ENCODE peak calls at places on chromosomes 12 and 14, in five cellular contexts. Z is naive thymus-derived CD4-positive, alpha-beta T cell; W is adipocyte; H is AG09309; A is suprapubic skin. Y is an unnamed sample.

GRCh38 chr14:74265312-74265965 is 26.2 kb downstream of the VSX2 start:
- DNase-seq in Z (no peak), W (no peak), H (no peak), A (no peak), Y (no peak)

GRCh38 chr12:133130808-133131128 is 341 bp downstream of the ZNF10 start:
- DNase-seq in Z (no peak), W (peak; percentile 56), H (no peak), A (peak; percentile 66), Y (no peak)

GRCh38 chr12:48903363-48903981 is 21.8 kb downstream of the FKBP11 start:
- DNase-seq in Z (no peak), W (no peak), H (no peak), A (no peak), Y (no peak)

GRCh38 chr12:95998611-95999300 is 2.6 kb upstream of the HAL start:
- DNase-seq in Z (peak; percentile 48), W (peak; percentile 75), H (peak; percentile 32), A (no peak), Y (peak; percentile 16)

GRCh38 chr12:21825924-21826548 is 51.5 kb upstream of the KCNJ8 start:
- DNase-seq in Z (no peak), W (no peak), H (no peak), A (no peak), Y (no peak)

GRCh38 chr12:42130670-42131402 is 13.8 kb downstream of the GXYLT1 start:
- DNase-seq in Z (no peak), W (peak; percentile 76), H (no peak), A (no peak), Y (no peak)

GRCh38 chr14:91055016-91055415 is 5.4 kb downstream of the RPS6KA5 start:
- DNase-seq in Z (no peak), W (no peak), H (no peak), A (no peak), Y (no peak)

GRCh38 chr14:50718949-50719348 is 50.8 kb upstream of the SAV1 start:
- DNase-seq in Z (no peak), W (no peak), H (no peak), A (no peak), Y (no peak)

GRCh38 chr12:69991683-69992297 is 166.8 kb downstream of the MYRFL start:
- DNase-seq in Z (no peak), W (no peak), H (no peak), A (no peak), Y (no peak)

GRCh38 chr12:4273651-4274395 is at the start of gene CCND2:
- DNase-seq in Z (peak; percentile 75), W (peak; percentile 83), H (no peak), A (peak; percentile 90), Y (peak; percentile 79)

GRCh38 chr12:53056901-53057300 is 7.0 kb downstream of the TNS2 start:
- DNase-seq in Z (no peak), W (no peak), H (no peak), A (peak; percentile 37), Y (no peak)

GRCh38 chr12:80977356-80977755 is 39.6 kb upstream of the LIN7A start:
- DNase-seq in Z (no peak), W (no peak), H (no peak), A (no peak), Y (no peak)

GRCh38 chr14:70789361-70789760 is 20.0 kb downstream of the MAP3K9 start:
- DNase-seq in Z (no peak), W (peak; percentile 57), H (peak; percentile 8), A (no peak), Y (no peak)

GRCh38 chr12:27422697-27423096 is 23.8 kb upstream of the SMCO2 start:
- DNase-seq in Z (no peak), W (no peak), H (no peak), A (no peak), Y (no peak)

GRCh38 chr12:5171701-5172100 is 128.0 kb downstream of the KCNA5 start:
- DNase-seq in Z (no peak), W (peak; percentile 61), H (peak; percentile 34), A (no peak), Y (no peak)

GRCh38 chr14:68000516-68000915 is 180.9 kb downstream of the RAD51B start:
- DNase-seq in Z (no peak), W (no peak), H (no peak), A (no peak), Y (no peak)

GRCh38 chr14:67999290-67999689 is 179.7 kb downstream of the RAD51B start:
- DNase-seq in Z (no peak), W (peak; percentile 57), H (no peak), A (no peak), Y (no peak)

GRCh38 chr14:67998804-67999203 is 179.2 kb downstream of the RAD51B start:
- DNase-seq in Z (no peak), W (no peak), H (no peak), A (no peak), Y (no peak)

GRCh38 chr14:67996235-67996634 is 176.7 kb downstream of the RAD51B start:
- DNase-seq in Z (no peak), W (no peak), H (no peak), A (no peak), Y (no peak)

DNA sequence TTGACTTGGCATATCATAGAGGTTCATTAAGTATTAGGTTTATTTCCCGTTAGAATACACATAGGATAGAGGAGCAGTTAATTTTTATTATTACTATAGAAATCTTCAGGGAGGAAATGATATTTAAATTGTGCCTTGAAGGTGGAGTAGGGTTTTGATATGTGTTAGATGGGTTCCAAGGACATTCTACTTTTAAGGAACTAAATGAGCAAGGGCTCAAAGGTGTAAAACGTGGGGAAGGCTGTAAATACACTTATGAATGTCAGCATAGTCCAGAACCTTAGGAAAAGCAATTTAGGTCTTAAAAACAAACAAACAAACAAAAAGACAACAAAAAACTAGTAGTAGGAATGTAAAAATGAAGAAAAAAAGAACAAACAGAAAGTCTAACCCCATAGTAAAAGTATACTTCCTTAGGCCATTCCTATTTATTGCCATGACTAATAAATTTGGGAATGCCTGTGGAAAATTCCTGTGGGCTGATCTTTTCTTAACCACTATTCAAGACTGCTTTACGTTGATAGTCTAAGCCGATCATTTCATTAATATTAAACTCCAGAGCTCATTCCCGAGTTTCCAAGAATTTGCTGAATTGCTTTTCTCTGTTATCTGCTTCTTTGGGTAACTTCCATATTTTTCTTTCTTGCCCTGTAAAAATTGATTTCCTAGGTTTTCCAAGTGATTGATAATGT is 180.3 kb downstream of the RAD51B start:
- DNase-seq in Z (no peak), W (peak; percentile 44), H (no peak), A (no peak), Y (no peak)
- H3K4me3 ChIP-seq in Z (no peak overlapping the region), W (peak overlapping the region; percentile 63), H (no peak overlapping the region), A (no peak overlapping the region), Y (no peak overlapping the region)

GRCh38 chr14:22980672-22981089 is 1.7 kb downstream of the AJUBA start:
- DNase-seq in Z (no peak), W (peak; percentile 72), H (no peak), A (peak; percentile 73), Y (no peak)

GRCh38 chr14:22981090-22982012 is 1.0 kb downstream of the AJUBA start:
- DNase-seq in Z (no peak), W (peak; percentile 61), H (no peak), A (peak; percentile 70), Y (no peak)

GRCh38 chr14:22978873-22979671 is 3.3 kb downstream of the AJUBA start:
- DNase-seq in Z (no peak), W (no peak), H (no peak), A (peak; percentile 81), Y (no peak)

GRCh38 chr14:22978487-22978837 is 3.9 kb downstream of the AJUBA start:
- DNase-seq in Z (no peak), W (no peak), H (no peak), A (no peak), Y (no peak)

DNA sequence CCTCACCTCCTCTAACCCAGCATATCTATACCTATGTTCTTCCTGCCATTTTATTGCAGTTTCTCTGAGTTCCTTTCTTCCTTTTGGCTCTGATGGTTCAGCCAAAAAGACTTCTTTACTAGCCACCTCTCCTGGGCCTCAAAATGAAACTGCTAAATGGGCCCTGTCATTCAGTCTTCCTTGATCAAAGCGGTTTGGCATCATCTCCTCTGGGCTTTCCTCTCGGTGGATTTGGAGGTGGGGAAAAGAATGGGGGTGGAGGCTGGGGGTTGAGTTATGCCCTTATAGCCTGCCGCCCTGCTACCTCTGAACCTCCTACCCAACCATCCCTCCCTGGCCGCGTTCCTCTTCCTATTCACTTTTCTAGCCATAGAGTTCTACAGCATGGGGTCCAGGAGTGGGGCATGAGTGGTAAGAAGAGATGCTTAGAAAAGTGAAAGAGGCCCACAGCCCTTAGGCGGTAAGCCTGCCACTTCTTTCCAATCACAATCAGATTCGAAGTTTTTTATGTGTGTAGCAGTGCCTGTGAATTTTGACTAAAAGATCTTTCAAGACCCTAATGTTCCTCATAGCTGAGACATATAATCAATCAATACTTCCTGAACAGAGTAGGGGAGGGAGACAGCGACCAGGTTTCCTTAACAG is 2.5 kb downstream of the AJUBA start:
- DNase-seq in Z (no peak), W (peak; percentile 49), H (no peak), A (peak; percentile 57), Y (no peak)
- H3K4me3 ChIP-seq in Z (no peak overlapping the region), W (peak overlapping the region; percentile 79), H (peak overlapping the region; percentile 80), A (peak overlapping the region; percentile 77), Y (no peak overlapping the region)

GRCh38 chr12:122884860-122885259 is 11.1 kb downstream of the VPS37B start:
- DNase-seq in Z (no peak), W (no peak), H (no peak), A (no peak), Y (no peak)
- H3K4me3 ChIP-seq in Z (no peak overlapping the region), W (no peak overlapping the region), H (no peak overlapping the region), A (no peak overlapping the region), Y (no peak overlapping the region)

GRCh38 chr12:65509953-65510352 is 231.5 kb downstream of the MSRB3 start:
- DNase-seq in Z (no peak), W (no peak), H (no peak), A (no peak), Y (no peak)
- H3K4me3 ChIP-seq in Z (no peak overlapping the region), W (no peak overlapping the region), H (no peak overlapping the region), A (no peak overlapping the region), Y (no peak overlapping the region)

GRCh38 chr12:7061596-7061995 is 1.1 kb downstream of the C1S start:
- DNase-seq in Z (no peak), W (no peak), H (no peak), A (no peak), Y (no peak)

GRCh38 chr12:7059780-7060179 is 738 bp upstream of the C1S start:
- DNase-seq in Z (no peak), W (no peak), H (no peak), A (no peak), Y (no peak)

GRCh38 chr12:7058850-7059249 is 1.7 kb upstream of the C1S start:
- DNase-seq in Z (no peak), W (no peak), H (no peak), A (no peak), Y (no peak)

GRCh38 chr12:7061138-7061537 is 620 bp downstream of the C1S start:
- DNase-seq in Z (no peak), W (no peak), H (no peak), A (no peak), Y (no peak)

DNA sequence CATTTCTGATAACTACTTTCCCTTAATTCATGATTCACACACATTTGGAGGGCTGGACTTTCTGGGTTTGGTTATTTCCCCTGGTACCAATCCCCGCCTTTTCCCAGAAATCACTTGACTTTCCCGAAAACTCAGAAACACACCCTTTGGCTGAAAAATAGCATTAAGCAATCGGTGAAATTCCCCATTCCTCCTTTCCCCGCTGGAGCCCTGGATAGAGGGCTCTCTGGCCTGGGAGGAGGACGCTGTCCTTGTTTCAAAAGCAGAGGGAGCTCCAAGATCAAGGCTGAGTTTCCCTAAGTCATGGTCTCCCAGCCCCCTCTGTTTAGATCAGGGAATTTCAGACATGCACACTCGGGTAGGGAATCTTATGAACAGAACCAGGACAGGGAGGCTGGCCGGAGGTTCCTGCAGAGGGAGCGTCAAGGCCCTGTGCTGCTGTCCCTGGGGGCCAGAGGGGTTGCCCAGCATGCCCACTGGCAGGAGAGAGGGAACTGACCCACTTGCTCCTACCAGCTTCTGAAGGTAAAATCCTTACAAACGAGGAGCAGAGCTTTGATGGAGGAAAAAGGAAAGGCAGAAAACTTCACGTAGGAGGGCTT is at the start of gene C1S:
- DNase-seq in Z (no peak), W (peak; percentile 98), H (peak; percentile 98), A (peak; percentile 81), Y (no peak)
- H3K4me3 ChIP-seq in Z (no peak within 1 kb of the TSS), W (peak within 1 kb of the TSS; percentile 85), H (peak within 1 kb of the TSS; percentile 55), A (peak within 1 kb of the TSS; percentile 42), Y (no peak within 1 kb of the TSS)

Y was measured in GM06990.